ENCODE peak calls at places on chromosome 9, in five cellular contexts. Z is AG08396, K is SJCRH30, T is GDM1, S is MG63. J is an unnamed sample.

GRCh38 chr9:113705938-113706519 is 170.1 kb upstream of the ZNF618 start:
- DNase-seq in Z (no peak), K (no peak), T (no peak), S (no peak), J (no peak)

GRCh38 chr9:114278881-114279570 is 43.9 kb upstream of the ORM1 start:
- DNase-seq in Z (peak; percentile 41), K (peak; percentile 73), T (no peak), S (no peak), J (no peak)

GRCh38 chr9:95415158-95415557 is 97.6 kb upstream of the FANCC start:
- DNase-seq in Z (no peak), K (no peak), T (no peak), S (no peak), J (no peak)

GRCh38 chr9:136845465-136846261 is 3.4 kb downstream of the AJM1 start:
- DNase-seq in Z (no peak), K (no peak), T (no peak), S (no peak), J (no peak)

GRCh38 chr9:33748633-33749304 is 46.6 kb upstream of the PRSS3 start:
- DNase-seq in Z (no peak), K (no peak), T (no peak), S (no peak), J (peak; percentile 27)

GRCh38 chr9:26811106-26811505 is 81.5 kb downstream of the CAAP1 start:
- DNase-seq in Z (no peak), K (no peak), T (no peak), S (no peak), J (no peak)

GRCh38 chr9:137220317-137221094 is 1.5 kb downstream of the RNF208 start:
- DNase-seq in Z (no peak), K (peak; percentile 53), T (no peak), S (no peak), J (no peak)

GRCh38 chr9:133888048-133888778 is 103.9 kb downstream of the VAV2 start:
- DNase-seq in Z (no peak), K (peak; percentile 71), T (no peak), S (no peak), J (no peak)

GRCh38 chr9:120941046-120941770 is 14.6 kb upstream of the TRAF1 start:
- DNase-seq in Z (no peak), K (no peak), T (no peak), S (peak; percentile 78), J (no peak)

GRCh38 chr9:137740311-137740710 is 121.5 kb downstream of the EHMT1 start:
- DNase-seq in Z (peak; percentile 48), K (peak; percentile 83), T (no peak), S (no peak), J (no peak)

GRCh38 chr9:84998639-84999038 is 329.1 kb downstream of the NTRK2 start:
- DNase-seq in Z (no peak), K (no peak), T (no peak), S (no peak), J (no peak)

GRCh38 chr9:37925006-37925405 is 21.1 kb upstream of the SLC25A51 start:
- DNase-seq in Z (no peak), K (no peak), T (no peak), S (no peak), J (no peak)

GRCh38 chr9:78357165-78357873 is 60.4 kb downstream of the PSAT1 start:
- DNase-seq in Z (no peak), K (no peak), T (no peak), S (no peak), J (no peak)

GRCh38 chr9:10208691-10209069 is 404.1 kb downstream of the PTPRD start:
- DNase-seq in Z (no peak), K (no peak), T (no peak), S (no peak), J (no peak)

GRCh38 chr9:128214571-128215490 is 11.7 kb downstream of the DNM1 start:
- DNase-seq in Z (no peak), K (no peak), T (no peak), S (peak; percentile 38), J (no peak)

GRCh38 chr9:33881635-33882034 is 64.7 kb downstream of the UBE2R2 start:
- DNase-seq in Z (no peak), K (no peak), T (no peak), S (no peak), J (no peak)

GRCh38 chr9:137227057-137227852 is at the start of gene RNF224:
- DNase-seq in Z (peak; percentile 86), K (peak; percentile 84), T (peak; percentile 76), S (peak; percentile 70), J (peak; percentile 70)

GRCh38 chr9:14318934-14319513 is 5.1 kb upstream of the NFIB start:
- DNase-seq in Z (no peak), K (no peak), T (no peak), S (no peak), J (no peak)

GRCh38 chr9:78982849-78983248 is 588.9 kb upstream of the TLE4 start:
- DNase-seq in Z (no peak), K (no peak), T (no peak), S (peak; percentile 60), J (no peak)

GRCh38 chr9:105475302-105475701 is 27.5 kb downstream of the FSD1L start:
- DNase-seq in Z (peak; percentile 7), K (no peak), T (no peak), S (no peak), J (no peak)

GRCh38 chr9:93320591-93321219 is 130.8 kb upstream of the FAM120A start:
- DNase-seq in Z (no peak), K (no peak), T (no peak), S (no peak), J (no peak)

GRCh38 chr9:33438926-33439511 is 8.4 kb downstream of the AQP3 start:
- DNase-seq in Z (no peak), K (no peak), T (no peak), S (no peak), J (no peak)

GRCh38 chr9:113472199-113472598 is 8.7 kb downstream of the RGS3 start:
- DNase-seq in Z (no peak), K (no peak), T (no peak), S (no peak), J (no peak)

GRCh38 chr9:121944741-121945191 is 148.3 kb downstream of the TTLL11 start:
- DNase-seq in Z (peak; percentile 67), K (no peak), T (no peak), S (peak; percentile 47), J (no peak)

GRCh38 chr9:88753691-88754367 is 218.9 kb downstream of the NXNL2 start:
- DNase-seq in Z (no peak), K (no peak), T (no peak), S (no peak), J (no peak)

GRCh38 chr9:70406446-70406862 is 8.0 kb downstream of the KLF9 start:
- DNase-seq in Z (no peak), K (no peak), T (no peak), S (no peak), J (no peak)

GRCh38 chr9:135340726-135341475 is 138.7 kb upstream of the PPP1R26 start:
- DNase-seq in Z (no peak), K (no peak), T (no peak), S (no peak), J (no peak)

GRCh38 chr9:126986506-126986951 is 71.9 kb downstream of the RALGPS1 start:
- DNase-seq in Z (no peak), K (no peak), T (no peak), S (peak; percentile 26), J (peak; percentile 19)

GRCh38 chr9:72856985-72857631 is 95.7 kb downstream of the ALDH1A1 start:
- DNase-seq in Z (peak; percentile 63), K (no peak), T (peak; percentile 20), S (no peak), J (no peak)

GRCh38 chr9:129962376-129962765 is 80.6 kb downstream of the FNBP1 start:
- DNase-seq in Z (no peak), K (no peak), T (no peak), S (no peak), J (no peak)

GRCh38 chr9:131306397-131306997 is 17.0 kb downstream of the PLPP7 start:
- DNase-seq in Z (no peak), K (no peak), T (no peak), S (no peak), J (no peak)

GRCh38 chr9:95570150-95570549 is 53.4 kb upstream of the PTCH1 start:
- DNase-seq in Z (peak; percentile 69), K (peak; percentile 66), T (no peak), S (peak; percentile 31), J (no peak)

GRCh38 chr9:135021393-135021789 is 66.1 kb upstream of the OLFM1 start:
- DNase-seq in Z (no peak), K (no peak), T (no peak), S (no peak), J (no peak)

GRCh38 chr9:120538339-120538738 is 41.6 kb downstream of the CDK5RAP2 start:
- DNase-seq in Z (no peak), K (no peak), T (no peak), S (no peak), J (no peak)

GRCh38 chr9:127519301-127520166 is 68.2 kb downstream of the LRSAM1 start:
- DNase-seq in Z (peak; percentile 93), K (peak; percentile 98), T (peak; percentile 40), S (peak; percentile 94), J (no peak)

J was measured in central memory CD4-positive, alpha-beta T cell.